ENCODE peak calls at places on chromosomes 1 and 21, in six cellular contexts. H, O, K, N, S and V are unnamed samples.

GRCh38 chr1:98516306-98516705 is 145.2 kb upstream of the SNX7 start:
- DNase-seq in N (no peak), O (no peak), S (no peak), K (no peak), H (no peak), V (no peak)

GRCh38 chr1:5938068-5938740 is 54.0 kb downstream of the NPHP4 start:
- DNase-seq in S (no peak), K (peak; percentile 81), N (no peak), H (no peak), O (no peak), V (no peak)

GRCh38 chr1:162407539-162407938 is 4.4 kb downstream of the SH2D1B start:
- DNase-seq in H (no peak), N (no peak), O (no peak), S (no peak), K (no peak), V (no peak)

GRCh38 chr1:1199141-1199960 is 7.0 kb downstream of the TNFRSF18 start:
- DNase-seq in H (no peak), N (no peak), K (no peak), S (peak; percentile 17), O (no peak), V (no peak)

GRCh38 chr21:38669186-38669585 is 136.5 kb upstream of the ETS2 start:
- DNase-seq in N (peak; percentile 46), S (no peak), K (peak; percentile 30), O (no peak), H (no peak), V (peak; percentile 45)

GRCh38 chr1:17205652-17206051 is 724 bp downstream of the PADI1 start:
- DNase-seq in K (no peak), O (no peak), S (no peak), H (no peak), N (no peak), V (no peak)

GRCh38 chr1:53733447-53733931 is 5.5 kb downstream of the GLIS1 start:
- DNase-seq in K (no peak), O (no peak), N (no peak), H (no peak), S (no peak), V (no peak)

GRCh38 chr1:3650248-3651010 is 526 bp upstream of the WRAP73 start:
- DNase-seq in H (no peak), N (no peak), S (no peak), O (no peak), K (no peak), V (no peak)

GRCh38 chr1:170221031-170221430 is 75.3 kb downstream of the NTMT2 start:
- DNase-seq in S (peak; percentile 24), H (no peak), K (no peak), O (no peak), N (no peak), V (no peak)

GRCh38 chr1:171994293-171994692 is 153.0 kb downstream of the DNM3 start:
- DNase-seq in N (no peak), O (no peak), H (no peak), S (no peak), K (no peak), V (no peak)

GRCh38 chr1:66930823-66931174 is 6.0 kb downstream of the MIER1 start:
- DNase-seq in O (no peak), K (no peak), N (no peak), S (no peak), H (no peak), V (no peak)

GRCh38 chr1:28927442-28928305 is 13.3 kb downstream of the EPB41 start:
- DNase-seq in N (peak; percentile 44), H (no peak), S (no peak), K (peak; percentile 59), O (no peak), V (peak; percentile 3)

GRCh38 chr1:195012995-195013394 is 1595.2 kb downstream of the KCNT2 start:
- DNase-seq in O (no peak), H (no peak), K (no peak), S (no peak), N (no peak), V (no peak)

GRCh38 chr1:25771246-25772114 is 28.5 kb upstream of the SELENON start:
- DNase-seq in K (peak; percentile 5), H (no peak), N (peak; percentile 87), S (peak; percentile 83), O (peak; percentile 81), V (peak; percentile 51)

GRCh38 chr1:7501723-7502334 is 269.3 kb upstream of the VAMP3 start:
- DNase-seq in N (no peak), H (no peak), K (no peak), O (no peak), S (no peak), V (no peak)

GRCh38 chr1:225880210-225880584 is 2.0 kb downstream of the TMEM63A start:
- DNase-seq in H (no peak), O (no peak), S (peak; percentile 67), N (no peak), K (no peak), V (peak; percentile 38)

GRCh38 chr1:151716771-151717631 is at the start of gene CELF3:
- DNase-seq in K (no peak), H (no peak), S (no peak), O (peak; percentile 36), N (peak; percentile 83), V (peak; percentile 25)

GRCh38 chr1:239814306-239814881 is 277.3 kb upstream of the FMN2 start:
- DNase-seq in N (no peak), O (peak; percentile 58), S (no peak), K (peak; percentile 67), H (peak; percentile 86), V (peak; percentile 11)

GRCh38 chr1:6141601-6142000 is 38.5 kb downstream of the CHD5 start:
- DNase-seq in O (no peak), K (no peak), N (peak; percentile 43), S (no peak), H (no peak), V (no peak)

GRCh38 chr21:15309721-15310120 is 244.9 kb upstream of the NRIP1 start:
- DNase-seq in O (peak; percentile 50), H (no peak), K (no peak), S (peak; percentile 72), N (no peak), V (no peak)

GRCh38 chr1:7680791-7681165 is 90.3 kb upstream of the VAMP3 start:
- DNase-seq in K (no peak), O (no peak), H (no peak), N (peak; percentile 81), S (peak; percentile 38), V (peak; percentile 39)

GRCh38 chr21:43287111-43287973 is 118.5 kb downstream of the CRYAA start:
- DNase-seq in H (no peak), S (peak; percentile 11), K (no peak), N (no peak), O (no peak), V (no peak)

GRCh38 chr1:187641463-187641862 is 812.7 kb downstream of the PLA2G4A start:
- DNase-seq in S (no peak), N (peak; percentile 51), K (no peak), O (no peak), H (no peak), V (no peak)

GRCh38 chr1:167715653-167716302 is 6.0 kb upstream of the MPZL1 start:
- DNase-seq in O (no peak), N (no peak), H (no peak), S (no peak), K (peak; percentile 10), V (no peak)

GRCh38 chr1:21255943-21256320 is 34.3 kb downstream of the ECE1 start:
- DNase-seq in N (no peak), S (no peak), H (no peak), O (no peak), K (no peak), V (no peak)
- H3K4me1 ChIP-seq in N (no peaks in the 10 kb centered on the region), S (peaks cover 34% of the 10 kb centered on the region), H (peaks cover 21% of the 10 kb centered on the region), O (peaks cover 11% of the 10 kb centered on the region), K (peaks cover 11% of the 10 kb centered on the region), V (no peaks in the 10 kb centered on the region)

GRCh38 chr1:32904797-32905196 is 3.6 kb upstream of the TMEM54 start:
- DNase-seq in H (no peak), N (no peak), O (no peak), K (no peak), S (no peak), V (no peak)
- H3K27ac ChIP-seq in H (no peak overlapping the region), N (no peak overlapping the region), O (no peak overlapping the region), K (no peak overlapping the region), S (no peak overlapping the region), V (peak overlapping the region; percentile 92)

DNA sequence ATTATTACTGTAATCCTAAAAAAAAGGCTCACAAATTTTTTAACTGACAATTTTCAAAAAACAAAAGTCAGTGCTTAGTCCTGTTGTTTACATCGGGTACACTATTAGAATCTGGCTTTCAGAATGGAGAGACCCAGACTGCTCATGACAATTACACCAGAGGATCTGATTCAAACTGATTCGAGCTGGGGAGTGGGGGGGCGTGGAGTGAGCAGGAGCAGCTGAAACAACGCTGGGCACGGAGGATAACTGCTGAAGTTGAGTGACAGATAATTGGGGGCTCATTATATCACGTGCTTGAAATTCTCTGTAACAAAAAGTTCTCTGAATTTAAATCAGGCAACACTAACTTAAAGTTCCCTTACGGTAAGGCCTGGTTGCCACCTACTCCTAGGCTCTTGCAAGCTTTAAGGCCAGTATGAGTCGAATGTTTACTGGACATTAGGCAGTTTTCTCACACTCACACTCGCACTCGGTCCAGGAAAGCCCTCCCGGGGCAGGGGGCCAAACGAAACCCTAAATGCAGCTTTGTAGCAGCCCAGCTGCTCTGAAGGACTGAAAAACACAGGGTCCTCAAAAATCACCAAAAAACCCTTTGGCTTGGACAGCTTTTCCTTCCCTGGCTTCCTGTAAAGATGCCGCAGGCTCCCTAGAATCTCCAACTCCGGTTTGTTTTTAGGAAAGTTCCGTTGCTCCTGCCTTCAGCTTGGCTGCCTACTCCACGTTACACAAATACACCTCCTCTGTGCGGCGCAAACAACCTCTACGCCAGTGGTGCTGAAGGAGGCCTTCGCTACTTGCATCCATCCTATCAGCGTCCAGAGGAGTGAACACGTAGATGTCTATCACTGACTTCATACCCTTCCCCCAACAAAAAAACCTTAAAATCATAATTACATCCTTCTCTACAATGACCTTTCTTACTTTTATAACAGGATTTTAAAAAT is 42.9 kb downstream of the CAPZB start:
- DNase-seq in K (peak; percentile 60), H (no peak), O (no peak), S (no peak), N (no peak), V (no peak)
- H3K4me1 ChIP-seq in K (peaks cover 41% of the 10 kb centered on the region), H (peaks cover 99% of the 10 kb centered on the region), O (peaks cover 38% of the 10 kb centered on the region), S (peaks cover 88% of the 10 kb centered on the region), N (peaks cover 31% of the 10 kb centered on the region), V (peaks cover 30% of the 10 kb centered on the region)

GRCh38 chr1:84991097-84991890 is 5.6 kb downstream of the MCOLN2 start:
- DNase-seq in K (no peak), H (no peak), O (no peak), S (no peak), N (no peak), V (no peak)
- H3K27ac ChIP-seq in K (no peak overlapping the region), H (no peak overlapping the region), O (no peak overlapping the region), S (no peak overlapping the region), N (no peak overlapping the region), V (no peak overlapping the region)

GRCh38 chr1:10672376-10673050 is 123.9 kb downstream of the CASZ1 start:
- DNase-seq in K (no peak), N (no peak), O (no peak), S (no peak), H (no peak), V (no peak)
- H3K4me1 ChIP-seq in K (no peaks in the 10 kb centered on the region), N (peaks cover 50% of the 10 kb centered on the region), O (no peaks in the 10 kb centered on the region), S (peaks cover 68% of the 10 kb centered on the region), H (peaks cover 15% of the 10 kb centered on the region), V (peaks cover 7% of the 10 kb centered on the region)